ENCODE peak calls at places on chromosome 17, in six cellular contexts. L, E, K, W, H and B are unnamed samples.

GRCh38 chr17:2435181-2435741 is 34.4 kb upstream of the MNT start:
- DNase-seq in L (no peak), E (peak), K (no peak), W (no peak), H (no peak), B (no peak)

GRCh38 chr17:47692895-47693666 is 880 bp upstream of the TBKBP1 start:
- DNase-seq in L (no peak), E (no peak), K (no peak), W (no peak), H (no peak), B (no peak)

GRCh38 chr17:72561266-72561665 is 440.4 kb downstream of the SOX9 start:
- DNase-seq in L (no peak), E (no peak), K (no peak), W (no peak), H (no peak), B (no peak)

GRCh38 chr17:427327-427726 is 74.7 kb upstream of the RPH3AL start:
- DNase-seq in L (no peak), E (no peak), K (no peak), W (no peak), H (no peak), B (no peak)

GRCh38 chr17:77332981-77333685 is 192.4 kb downstream of the SEC14L1 start:
- DNase-seq in L (peak), E (peak), K (no peak), W (peak), H (peak), B (peak)

GRCh38 chr17:21419299-21420239 is 43.4 kb downstream of the KCNJ12 start:
- DNase-seq in L (no peak), E (no peak), K (peak), W (no peak), H (no peak), B (no peak)

GRCh38 chr17:61209524-61209923 is 190.1 kb upstream of the TBX2 start:
- DNase-seq in L (no peak), E (no peak), K (no peak), W (no peak), H (peak), B (no peak)

GRCh38 chr17:78412403-78412802 is 34.0 kb downstream of the PGS1 start:
- DNase-seq in L (no peak), E (peak), K (peak), W (no peak), H (no peak), B (no peak)

GRCh38 chr17:978110-979093 is 1.2 kb downstream of the NXN start:
- DNase-seq in L (peak), E (peak), K (no peak), W (no peak), H (no peak), B (peak)

GRCh38 chr17:39014044-39014794 is 47.0 kb upstream of the FBXO47 start:
- DNase-seq in L (peak), E (peak), K (no peak), W (no peak), H (peak), B (peak)

GRCh38 chr17:1727876-1728630 is 3.5 kb downstream of the WDR81 start:
- DNase-seq in L (no peak), E (no peak), K (no peak), W (no peak), H (no peak), B (no peak)

GRCh38 chr17:44170499-44171201 is at the start of gene ASB16:
- DNase-seq in L (peak), E (peak), K (no peak), W (no peak), H (no peak), B (peak)

GRCh38 chr17:71970312-71970711 is 150.5 kb upstream of the SOX9 start:
- DNase-seq in L (no peak), E (peak), K (no peak), W (peak), H (no peak), B (peak)

GRCh38 chr17:50210249-50211225 is 9.1 kb upstream of the COL1A1 start:
- DNase-seq in L (peak), E (peak), K (no peak), W (peak), H (peak), B (peak)

GRCh38 chr17:17177186-17177585 is 28.9 kb downstream of the PLD6 start:
- DNase-seq in L (no peak), E (no peak), K (no peak), W (no peak), H (no peak), B (no peak)

GRCh38 chr17:8986295-8986694 is 20.8 kb upstream of the PIK3R5 start:
- DNase-seq in L (no peak), E (no peak), K (no peak), W (no peak), H (no peak), B (no peak)
- TF ChIP-seq CTCF in L (no peak), E (peak), K (peak), W (peak), H (no peak), B (peak)

GRCh38 chr17:75271955-75272847 is 1.2 kb upstream of the MIF4GD start:
- DNase-seq in L (peak), E (peak), K (no peak), W (no peak), H (peak), B (peak)
- TF ChIP-seq CTCF in L (no peak), E (no peak), K (no peak), W (no peak), H (no peak), B (peak)

DNA sequence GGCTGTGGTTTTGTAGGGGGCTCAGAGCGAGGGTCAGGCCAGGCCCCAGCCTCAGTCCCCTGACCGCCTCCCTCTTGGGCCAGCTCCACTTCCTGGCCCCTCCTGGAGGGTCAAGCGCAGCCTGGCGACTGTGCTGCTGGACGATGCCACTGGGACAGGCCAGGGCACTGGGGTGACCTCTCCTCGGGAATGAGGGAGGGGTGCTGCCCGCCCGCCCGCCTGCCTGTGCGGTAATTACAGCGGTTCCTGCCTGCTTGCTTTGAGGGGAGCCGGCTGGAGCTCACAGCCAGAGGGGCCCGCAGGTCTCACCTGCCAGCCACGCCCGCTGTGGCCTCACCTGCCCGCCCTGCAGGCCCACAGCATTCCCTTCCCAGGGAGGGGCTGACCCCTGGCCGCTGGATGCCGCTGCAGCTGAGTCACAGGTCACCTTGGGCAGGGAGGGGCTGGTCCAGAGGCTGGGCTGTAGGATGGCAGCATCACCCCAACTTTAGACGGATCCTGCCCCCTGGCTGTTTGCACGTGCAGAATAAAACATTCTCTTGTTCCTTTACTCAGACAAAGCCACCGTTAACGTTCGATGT is 76.7 kb upstream of the CBX4 start:
- DNase-seq in L (peak), E (peak), K (peak), W (peak), H (no peak), B (peak)
- TF ChIP-seq CTCF in L (peak), E (peak), K (peak), W (no peak), H (peak), B (peak)

DNA sequence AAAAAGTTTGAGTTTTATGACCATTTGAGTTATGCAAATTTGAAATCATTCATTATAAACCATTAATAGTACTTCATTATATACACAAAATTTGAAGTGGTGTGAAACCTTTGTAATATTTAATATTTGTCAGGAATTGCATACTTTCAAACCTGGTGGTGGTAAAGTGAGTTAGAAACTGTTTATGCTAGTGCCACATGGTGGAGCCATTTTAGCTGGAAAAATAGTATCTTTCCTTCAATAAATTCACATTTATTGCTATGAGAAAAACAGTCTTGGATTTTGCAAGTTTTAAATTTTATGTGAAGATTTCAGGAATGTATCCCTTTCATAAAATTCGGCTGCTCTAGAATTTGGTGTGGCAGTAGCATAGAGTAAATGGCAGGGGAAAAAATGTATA is 7.3 kb upstream of the BLMH start:
- DNase-seq in L (peak), E (peak), K (no peak), W (no peak), H (no peak), B (no peak)
- TF ChIP-seq CTCF in L (peak), E (peak), K (peak), W (no peak), H (no peak), B (peak)

GRCh38 chr17:37513711-37514110 is 24.0 kb downstream of the DUSP14 start:
- DNase-seq in L (no peak), E (no peak), K (no peak), W (no peak), H (no peak), B (no peak)
- TF ChIP-seq CTCF in L (no peak), E (no peak), K (no peak), W (no peak), H (no peak), B (no peak)

GRCh38 chr17:64032081-64032480 is 11.6 kb upstream of the ICAM2 start:
- DNase-seq in L (no peak), E (peak), K (no peak), W (no peak), H (peak), B (peak)
- TF ChIP-seq CTCF in L (no peak), E (no peak), K (no peak), W (no peak), H (no peak), B (no peak)

GRCh38 chr17:67375054-67375427 is 2.0 kb upstream of the PITPNC1 start:
- DNase-seq in L (no peak), E (no peak), K (no peak), W (no peak), H (no peak), B (no peak)
- TF ChIP-seq CTCF in L (no peak), E (no peak), K (no peak), W (no peak), H (no peak), B (no peak)

GRCh38 chr17:31820691-31821435 is 38.2 kb downstream of the COPRS start:
- DNase-seq in L (no peak), E (peak), K (no peak), W (no peak), H (no peak), B (no peak)
- TF ChIP-seq CTCF in L (no peak), E (no peak), K (no peak), W (no peak), H (no peak), B (no peak)